ENCODE peak calls at places on chromosomes 16 and 17, in ten cellular contexts. V is HFF-Myc, L is A549, Y is AG09309, E is heart right ventricle, Z is HCT116, C is neural progenitor cell, G is cardiac fibroblast, H is lower lobe of right lung, M is BE2C. X is an unnamed sample.

GRCh38 chr16:20735504-20735903 is 6.1 kb downstream of the THUMPD1 start:
- DNase-seq in M (no peak), L (no peak), H (no peak), C (no peak), V (no peak), E (no peak), G (no peak), Z (no peak), Y (no peak), X (no peak)

GRCh38 chr17:40290629-40291296 is 3.1 kb downstream of the CDC6 start:
- DNase-seq in L (peak; percentile 89), E (no peak), Y (peak; percentile 95), H (no peak), Z (peak; percentile 69), G (peak; percentile 92), V (no peak), C (peak; percentile 70), M (peak; percentile 74), X (no peak)

GRCh38 chr16:82728901-82729300 is 102.1 kb downstream of the CDH13 start:
- DNase-seq in V (no peak), L (no peak), E (no peak), C (no peak), G (no peak), Z (no peak), Y (no peak), M (no peak), H (no peak), X (no peak)

GRCh38 chr16:30350134-30350871 is 4.8 kb downstream of the CD2BP2 start:
- DNase-seq in Y (no peak), V (no peak), M (no peak), L (no peak), G (no peak), E (no peak), H (no peak), Z (no peak), C (no peak), X (no peak)

GRCh38 chr17:16521070-16521727 is 29.2 kb upstream of the LRRC75A start:
- DNase-seq in G (peak; percentile 94), V (peak; percentile 81), M (peak; percentile 55), E (peak; percentile 32), H (peak; percentile 63), C (peak; percentile 88), Y (peak; percentile 82), L (peak; percentile 95), Z (peak; percentile 77), X (peak; percentile 57)

GRCh38 chr16:65229191-65229662 is 107.4 kb upstream of the CDH11 start:
- DNase-seq in H (no peak), C (no peak), V (no peak), M (no peak), G (peak; percentile 24), E (no peak), L (no peak), Y (peak; percentile 41), Z (no peak), X (no peak)

GRCh38 chr16:85238233-85238647 is 126.0 kb upstream of the CIBAR2 start:
- DNase-seq in C (peak; percentile 77), E (peak; percentile 58), M (peak; percentile 32), H (peak; percentile 70), L (no peak), G (peak; percentile 98), Z (no peak), V (no peak), Y (no peak), X (no peak)

GRCh38 chr16:50396770-50397525 is 28.2 kb upstream of the BRD7 start:
- DNase-seq in G (no peak), L (peak; percentile 58), V (no peak), Z (peak; percentile 92), H (no peak), M (no peak), E (no peak), C (no peak), Y (no peak), X (no peak)

GRCh38 chr17:60392845-60393702 is 1.1 kb upstream of the USP32 start:
- DNase-seq in M (peak; percentile 47), E (no peak), L (peak; percentile 60), G (peak; percentile 86), Y (no peak), Z (peak; percentile 24), H (peak; percentile 52), C (peak; percentile 14), V (no peak), X (peak; percentile 6)

GRCh38 chr16:5326395-5326794 is 228.8 kb upstream of the EEF2KMT start:
- DNase-seq in Z (no peak), V (no peak), Y (no peak), G (no peak), M (no peak), E (no peak), L (no peak), C (no peak), H (no peak), X (no peak)

GRCh38 chr16:74468807-74469511 is 47.7 kb upstream of the CLEC18B start:
- DNase-seq in Z (no peak), E (no peak), M (no peak), Y (no peak), H (no peak), G (no peak), C (no peak), L (no peak), V (no peak), X (no peak)

GRCh38 chr16:17227278-17227677 is 243.5 kb downstream of the XYLT1 start:
- DNase-seq in M (no peak), H (no peak), V (no peak), G (no peak), C (no peak), Y (no peak), L (no peak), Z (peak; percentile 12), E (no peak), X (no peak)

GRCh38 chr16:20768121-20768520 is 4.3 kb downstream of the ACSM3 start:
- DNase-seq in M (no peak), E (no peak), Z (no peak), C (no peak), V (no peak), H (no peak), L (no peak), G (no peak), Y (no peak), X (no peak)

GRCh38 chr16:65657051-65657450 is 535.2 kb upstream of the CDH11 start:
- DNase-seq in C (no peak), Y (no peak), H (no peak), L (no peak), E (no peak), M (peak; percentile 76), G (peak; percentile 16), Z (no peak), V (no peak), X (no peak)

GRCh38 chr17:67042104-67042899 is 2.1 kb upstream of the CACNG1 start:
- DNase-seq in Z (no peak), H (no peak), L (no peak), G (no peak), Y (no peak), E (no peak), V (no peak), C (no peak), M (no peak), X (no peak)

GRCh38 chr17:34909040-34909439 is 52.2 kb downstream of the CCT6B start:
- DNase-seq in M (no peak), C (no peak), E (no peak), Z (no peak), Y (no peak), V (no peak), L (no peak), G (no peak), H (no peak), X (no peak)

DNA sequence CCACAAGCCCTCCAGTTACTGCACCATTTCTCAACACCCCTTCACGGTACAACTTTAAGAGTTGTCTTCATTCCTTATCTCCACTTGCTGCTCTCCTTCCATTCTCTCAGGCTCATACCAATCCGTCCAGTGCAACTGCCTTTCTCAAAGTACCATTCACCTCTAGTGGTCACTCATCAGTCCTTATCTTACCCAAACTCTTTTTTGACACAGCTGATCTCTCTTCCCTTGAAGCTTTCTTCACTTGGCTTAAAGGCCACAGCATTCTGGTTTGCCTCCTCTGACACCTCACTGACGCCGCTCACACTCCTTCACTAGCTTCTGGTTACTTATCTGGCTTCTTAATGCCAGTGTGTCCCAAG is 24.9 kb downstream of the UBE2G1 start:
- DNase-seq in V (no peak), M (no peak), G (no peak), Z (no peak), C (no peak), L (no peak), Y (no peak), H (no peak), E (no peak), X (no peak)
- TF ChIP-seq CTCF in V (no peak), M (no peak), G (no peak), Z (no peak), C (no peak), L (no peak), Y (no peak), H (no peak), E (no peak), X (no peak)

DNA sequence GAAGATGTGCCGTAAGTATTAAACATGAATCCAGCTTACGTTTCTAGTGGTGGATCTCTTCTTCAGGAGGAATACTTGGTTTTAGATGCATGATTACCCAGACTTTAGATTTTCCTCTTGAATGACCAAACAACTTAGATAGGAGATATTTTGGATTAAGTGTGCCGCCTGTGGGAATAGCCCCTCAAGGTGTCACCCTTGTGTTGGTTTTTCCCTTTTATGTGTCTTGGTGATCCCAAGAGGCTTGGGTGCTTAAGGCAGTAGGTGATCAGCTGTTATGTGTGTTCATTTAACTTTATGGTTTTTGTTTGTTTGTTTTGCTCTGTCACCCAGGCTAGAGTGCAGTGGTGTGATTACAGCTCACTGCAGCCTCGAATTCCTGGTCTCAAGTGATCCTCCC is 115.1 kb downstream of the PPM1E start:
- DNase-seq in Y (no peak), Z (no peak), H (no peak), G (no peak), E (no peak), M (no peak), L (peak; percentile 13), C (no peak), V (no peak), X (no peak)
- TF ChIP-seq CTCF in Y (no peak), Z (no peak), H (no peak), G (no peak), E (no peak), M (no peak), L (no peak), C (no peak), V (no peak), X (no peak)

GRCh38 chr17:27038676-27039075 is 255.2 kb upstream of the WSB1 start:
- DNase-seq in Y (no peak), G (no peak), C (no peak), L (peak; percentile 31), Z (peak; percentile 16), V (no peak), E (no peak), M (peak; percentile 22), H (no peak), X (no peak)
- TF ChIP-seq CTCF in Y (no peak), G (no peak), C (no peak), L (peak; percentile 11), Z (no peak), V (no peak), E (no peak), M (no peak), H (no peak), X (no peak)

GRCh38 chr17:77045441-77046041 is 95.2 kb upstream of the SEC14L1 start:
- DNase-seq in Z (no peak), E (no peak), H (no peak), M (no peak), Y (peak; percentile 3), G (no peak), V (no peak), C (no peak), L (peak; percentile 40), X (no peak)

GRCh38 chr17:77054926-77055325 is 85.8 kb upstream of the SEC14L1 start:
- DNase-seq in H (no peak), Y (no peak), C (peak; percentile 16), V (no peak), Z (no peak), E (no peak), L (no peak), M (peak; percentile 73), G (no peak), X (no peak)

GRCh38 chr17:77049440-77049839 is 91.3 kb upstream of the SEC14L1 start:
- DNase-seq in V (peak; percentile 7), G (no peak), M (no peak), Y (no peak), Z (peak; percentile 24), E (no peak), C (no peak), H (no peak), L (no peak), X (no peak)
- TF ChIP-seq CTCF in V (peak; percentile 7), G (no peak), M (no peak), Y (no peak), Z (peak; percentile 16), E (no peak), C (no peak), H (no peak), L (no peak), X (no peak)